ENCODE peak calls at places on chromosomes 4 and X, in five cellular contexts. H, Q, L, N and D are unnamed samples. For H3K4me1, the result is how much of the 10 kb centered on the place peaks cover.

GRCh38 chr4:139278956-139279722 is 886 bp downstream of the MGARP start:
- DNase-seq in Q (no peak), H (no peak), N (no peak), L (no peak), D (no peak)

GRCh38 chr4:55312491-55313101 is 33.4 kb upstream of the SRD5A3 start:
- DNase-seq in Q (peak), N (no peak), H (peak), L (peak), D (peak)

GRCh38 chr4:31613946-31614623 is 893.9 kb downstream of the PCDH7 start:
- DNase-seq in Q (no peak), H (no peak), L (no peak), N (no peak), D (no peak)

GRCh38 chrX:41293269-41293668 is 40.7 kb upstream of the DDX3X start:
- DNase-seq in Q (no peak), N (no peak), L (no peak), H (no peak), D (no peak)

GRCh38 chr4:37392540-37393255 is 148.2 kb downstream of the NWD2 start:
- DNase-seq in N (no peak), H (peak), L (no peak), Q (peak), D (peak)

GRCh38 chr4:26807330-26807729 is 53.3 kb upstream of the STIM2 start:
- DNase-seq in L (no peak), Q (no peak), N (no peak), H (no peak), D (no peak)

GRCh38 chrX:136438192-136438591 is 49.6 kb upstream of the BRS3 start:
- DNase-seq in Q (no peak), H (no peak), L (no peak), N (no peak), D (no peak)

GRCh38 chrX:118239471-118239870 is 106.4 kb upstream of the WDR44 start:
- DNase-seq in L (no peak), Q (peak), H (no peak), N (no peak), D (no peak)

GRCh38 chr4:139555705-139556070 is 331 bp downstream of the SETD7 start:
- DNase-seq in N (peak), Q (peak), L (no peak), H (peak), D (peak)

GRCh38 chrX:97629597-97629985 is 745.9 kb downstream of the RPA4 start:
- DNase-seq in N (no peak), Q (no peak), H (no peak), L (no peak), D (no peak)

GRCh38 chr4:109658871-109659410 is 44.3 kb downstream of the CASP6 start:
- DNase-seq in H (no peak), L (no peak), Q (no peak), N (no peak), D (no peak)

GRCh38 chr4:39617534-39617933 is 21.1 kb downstream of the SMIM14 start:
- DNase-seq in N (no peak), Q (no peak), L (no peak), H (no peak), D (no peak)

GRCh38 chr4:39614487-39615162 is 24.0 kb downstream of the SMIM14 start:
- DNase-seq in L (no peak), N (no peak), H (no peak), Q (no peak), D (no peak)

GRCh38 chr4:39613093-39613656 is 25.5 kb downstream of the SMIM14 start:
- DNase-seq in N (no peak), H (no peak), Q (no peak), L (no peak), D (no peak)

GRCh38 chr4:39620551-39620950 is 18.1 kb downstream of the SMIM14 start:
- DNase-seq in Q (no peak), H (no peak), L (no peak), N (no peak), D (no peak)

GRCh38 chr4:39616651-39617050 is 22.0 kb downstream of the SMIM14 start:
- DNase-seq in Q (no peak), H (no peak), L (no peak), N (no peak), D (no peak)
- H3K4me1 ChIP-seq in Q (under half), H (under half), L (under half), N (under half), D (under half)

GRCh38 chr4:15651682-15652081 is 3.5 kb downstream of the FBXL5 start:
- DNase-seq in L (no peak), H (no peak), N (no peak), Q (no peak), D (no peak)

GRCh38 chr4:15653430-15653829 is 1.7 kb downstream of the FBXL5 start:
- DNase-seq in Q (no peak), N (no peak), L (no peak), H (no peak), D (no peak)

GRCh38 chr4:15649914-15650545 is 5.1 kb downstream of the FBXL5 start:
- DNase-seq in L (peak), H (no peak), Q (peak), N (no peak), D (no peak)

GRCh38 chr4:15653864-15654391 is 1.2 kb downstream of the FBXL5 start:
- DNase-seq in H (no peak), N (no peak), Q (no peak), L (no peak), D (no peak)

GRCh38 chr4:15652191-15652590 is 3.0 kb downstream of the FBXL5 start:
- DNase-seq in N (no peak), L (no peak), H (no peak), Q (no peak), D (no peak)
- H3K4me1 ChIP-seq in N (half or more), L (half or more), H (under half), Q (half or more), D (under half)

GRCh38 chr4:9938933-9939332 is 82.4 kb downstream of the SLC2A9 start:
- DNase-seq in L (no peak), H (no peak), N (no peak), Q (no peak), D (no peak)

GRCh38 chr4:9936128-9936644 is 85.1 kb downstream of the SLC2A9 start:
- DNase-seq in N (no peak), Q (no peak), L (no peak), H (no peak), D (no peak)

GRCh38 chr4:9933184-9933583 is 88.1 kb downstream of the SLC2A9 start:
- DNase-seq in N (no peak), Q (no peak), L (no peak), H (no peak), D (no peak)

GRCh38 chr4:9940041-9940440 is 81.3 kb downstream of the SLC2A9 start:
- DNase-seq in N (no peak), L (no peak), H (no peak), Q (no peak), D (no peak)

GRCh38 chr4:9937078-9937477 is 84.2 kb downstream of the SLC2A9 start:
- DNase-seq in N (no peak), Q (no peak), L (no peak), H (no peak), D (no peak)
- H3K4me1 ChIP-seq in N (under half), Q (under half), L (under half), H (under half), D (under half)

GRCh38 chr4:145732001-145732400 is 52.1 kb downstream of the C4orf51 start:
- DNase-seq in L (no peak), N (no peak), H (no peak), Q (no peak), D (no peak)
- H3K4me1 ChIP-seq in L (under half), N (half or more), H (under half), Q (half or more), D (half or more)

GRCh38 chr4:153480704-153481103 is 14.5 kb downstream of the TMEM131L start:
- DNase-seq in N (no peak), H (no peak), Q (no peak), L (no peak), D (no peak)
- H3K4me1 ChIP-seq in N (under half), H (under half), Q (half or more), L (under half), D (under half)

GRCh38 chrX:23387826-23388225 is 53.2 kb downstream of the PTCHD1 start:
- DNase-seq in N (no peak), H (no peak), Q (no peak), L (no peak), D (no peak)
- H3K4me1 ChIP-seq in N (under half), H (under half), Q (under half), L (under half), D (under half)

DNA sequence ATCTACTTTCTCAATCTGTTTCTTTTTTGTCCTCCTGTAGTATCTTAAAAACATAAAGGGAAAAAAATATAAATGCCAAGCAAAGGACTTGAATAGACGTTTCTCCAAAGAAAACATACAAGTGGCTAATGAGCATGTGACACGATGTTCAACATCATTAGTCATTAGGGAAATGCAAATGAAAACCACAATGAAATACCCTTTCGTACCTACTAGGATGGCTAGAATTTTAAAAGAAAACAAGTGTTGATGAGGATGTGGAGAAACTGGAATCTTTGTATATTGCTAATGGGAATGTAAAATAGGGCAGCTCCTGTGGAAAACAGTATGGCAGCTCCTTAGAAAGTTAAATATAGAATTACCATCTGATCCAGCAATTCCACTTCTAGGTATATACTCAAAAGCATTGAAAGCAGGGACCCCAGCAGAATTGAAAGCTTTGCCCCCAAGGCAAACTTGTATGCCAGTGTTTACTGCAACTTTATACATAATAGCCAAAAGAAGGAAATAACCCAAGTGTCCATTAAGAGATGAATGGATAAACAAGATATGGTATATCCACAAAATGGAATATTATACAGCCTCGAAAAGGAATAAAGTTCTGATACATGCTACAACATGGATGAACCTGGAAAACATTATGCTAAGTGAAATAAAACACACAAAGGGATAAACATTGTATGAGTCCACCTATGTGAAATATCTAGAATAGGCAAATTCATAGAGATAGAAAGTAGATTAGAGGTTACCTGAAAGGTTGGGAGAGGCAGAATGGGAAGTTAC is 138.3 kb downstream of the SH3KBP1 start:
- DNase-seq in N (no peak), Q (no peak), H (no peak), L (no peak), D (no peak)
- H3K4me1 ChIP-seq in N (under half), Q (under half), H (under half), L (half or more), D (under half)

DNA sequence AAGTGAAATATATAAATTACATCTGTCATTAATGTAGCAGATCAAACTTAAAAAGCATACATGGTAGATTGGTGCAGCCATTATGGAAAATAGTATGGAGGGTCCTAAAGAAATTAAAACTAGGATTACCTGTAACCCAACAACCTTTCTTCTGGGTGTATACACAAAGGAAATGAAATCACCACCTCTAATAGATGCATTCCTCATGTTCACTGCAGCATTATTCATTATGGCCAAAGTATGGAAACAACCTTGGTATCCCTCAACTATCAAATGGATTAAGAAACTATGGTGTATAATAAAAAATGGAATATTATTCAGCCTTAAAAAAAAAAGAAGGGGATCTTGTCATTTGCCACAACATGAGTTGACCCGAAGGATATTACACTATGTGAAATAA is 13.7 kb downstream of the WDFY3 start:
- DNase-seq in H (no peak), Q (no peak), N (no peak), L (no peak), D (no peak)
- H3K4me1 ChIP-seq in H (under half), Q (half or more), N (under half), L (under half), D (half or more)

GRCh38 chr4:56426273-56426672 is 9.1 kb downstream of the PPAT start:
- DNase-seq in N (no peak), H (no peak), Q (no peak), L (no peak), D (no peak)

GRCh38 chr4:56430203-56430602 is 5.2 kb downstream of the PPAT start:
- DNase-seq in Q (no peak), L (no peak), H (no peak), N (no peak), D (no peak)

GRCh38 chr4:56424176-56424575 is 11.2 kb downstream of the PPAT start:
- DNase-seq in H (no peak), N (no peak), Q (no peak), L (no peak), D (no peak)

GRCh38 chr4:56425518-56425917 is 9.9 kb downstream of the PPAT start:
- DNase-seq in Q (no peak), N (no peak), H (no peak), L (no peak), D (no peak)

GRCh38 chr4:56424697-56425514 is 10.5 kb downstream of the PPAT start:
- DNase-seq in N (no peak), L (peak), Q (no peak), H (no peak), D (no peak)
- H3K4me1 ChIP-seq in N (under half), L (under half), Q (under half), H (under half), D (under half)